ENCODE peak calls at places on chromosomes 6 and 20, in five cellular contexts. Z is erythroblast, G is nephron progenitor cell, U is HTR-8/SVneo, I is head of caudate nucleus. T is an unnamed sample.

GRCh38 chr20:13274311-13274965 is 53.4 kb downstream of the ISM1 start:
- DNase-seq in Z (no peak), G (peak; percentile 68), U (no peak), I (no peak), T (no peak)

GRCh38 chr6:62202078-62202477 is 83.9 kb downstream of the KHDRBS2 start:
- DNase-seq in Z (no peak), G (no peak), U (no peak), I (no peak), T (no peak)

GRCh38 chr20:12729326-12729725 is 279.4 kb upstream of the SPTLC3 start:
- DNase-seq in Z (no peak), G (no peak), U (no peak), I (no peak), T (peak; percentile 2)

GRCh38 chr6:10954590-10955010 is 67.7 kb downstream of the SYCP2L start:
- DNase-seq in Z (peak; percentile 78), G (peak; percentile 93), U (peak; percentile 76), I (peak; percentile 73), T (peak; percentile 18)

GRCh38 chr20:18679020-18679419 is 91.2 kb downstream of the DTD1 start:
- DNase-seq in Z (no peak), G (no peak), U (no peak), I (peak; percentile 29), T (peak; percentile 31)

GRCh38 chr6:551405-551804 is 105.5 kb downstream of the HUS1B start:
- DNase-seq in Z (peak; percentile 12), G (peak; percentile 32), U (peak; percentile 72), I (no peak), T (peak; percentile 35)

GRCh38 chr20:9359561-9360308 is 154.7 kb upstream of the LAMP5 start:
- DNase-seq in Z (peak; percentile 12), G (peak; percentile 36), U (peak; percentile 54), I (peak; percentile 45), T (peak; percentile 59)

GRCh38 chr6:5112065-5112799 is 27.1 kb downstream of the PPP1R3G start:
- DNase-seq in Z (no peak), G (no peak), U (peak; percentile 69), I (no peak), T (no peak)

GRCh38 chr6:154039231-154039842 is at the start of gene OPRM1:
- DNase-seq in Z (peak; percentile 31), G (peak; percentile 97), U (peak; percentile 42), I (peak; percentile 52), T (peak; percentile 6)

GRCh38 chr20:18090044-18090443 is 32.3 kb upstream of the OVOL2 start:
- DNase-seq in Z (peak; percentile 6), G (no peak), U (no peak), I (no peak), T (no peak)

GRCh38 chr6:27547157-27548075 is 74.5 kb upstream of the ZNF184 start:
- DNase-seq in Z (peak; percentile 76), G (peak; percentile 72), U (peak; percentile 26), I (no peak), T (peak; percentile 80)

GRCh38 chr20:61896058-61896961 is 169.4 kb downstream of the TAF4 start:
- DNase-seq in Z (peak; percentile 31), G (peak; percentile 77), U (peak; percentile 98), I (peak; percentile 64), T (peak; percentile 29)

GRCh38 chr6:161549977-161550655 is 276.3 kb upstream of the AGPAT4 start:
- DNase-seq in Z (no peak), G (no peak), U (no peak), I (no peak), T (peak; percentile 7)

GRCh38 chr20:43331911-43332310 is 125.8 kb upstream of the SRSF6 start:
- DNase-seq in Z (no peak), G (no peak), U (no peak), I (no peak), T (no peak)

GRCh38 chr6:128617285-128617684 is 96.9 kb upstream of the PTPRK start:
- DNase-seq in Z (no peak), G (no peak), U (no peak), I (no peak), T (no peak)

GRCh38 chr6:33455051-33455450 is 675 bp downstream of the ZBTB9 start:
- DNase-seq in Z (no peak), G (no peak), U (no peak), I (no peak), T (no peak)